ENCODE peak calls at places on chromosomes 13 and 19, in ten cellular contexts. One of them, this sample, is unnamed.

GRCh38 chr19:15584541-15585115 is 30.4 kb upstream of the CYP4F8 start:
- DNase-seq in adrenal gland: peak
- DNase-seq in AG04450: peak
- DNase-seq in heart left ventricle: peak
- DNase-seq in IMR-90: peak
- DNase-seq in effector memory CD4-positive, alpha-beta T cell: peak
- DNase-seq in choroid plexus epithelial cell: peak
- DNase-seq in AG10803: peak
- DNase-seq in kidney epithelial cell: no peak
- DNase-seq in neural progenitor cell: peak
- DNase-seq in this sample: peak

GRCh38 chr13:36533806-36534205 is 101.5 kb downstream of the CCNA1 start:
- DNase-seq in adrenal gland: no peak
- DNase-seq in AG04450: no peak
- DNase-seq in heart left ventricle: no peak
- DNase-seq in IMR-90: no peak
- DNase-seq in effector memory CD4-positive, alpha-beta T cell: no peak
- DNase-seq in choroid plexus epithelial cell: no peak
- DNase-seq in AG10803: no peak
- DNase-seq in kidney epithelial cell: no peak
- DNase-seq in neural progenitor cell: no peak
- DNase-seq in this sample: peak

GRCh38 chr13:50543767-50544166 is 299.7 kb downstream of the DLEU7 start:
- DNase-seq in adrenal gland: no peak
- DNase-seq in AG04450: peak
- DNase-seq in heart left ventricle: no peak
- DNase-seq in IMR-90: peak
- DNase-seq in effector memory CD4-positive, alpha-beta T cell: no peak
- DNase-seq in choroid plexus epithelial cell: peak
- DNase-seq in AG10803: peak
- DNase-seq in kidney epithelial cell: peak
- DNase-seq in neural progenitor cell: peak
- DNase-seq in this sample: peak

GRCh38 chr13:48094404-48094780 is 512 bp downstream of the MED4 start:
- DNase-seq in adrenal gland: no peak
- DNase-seq in AG04450: no peak
- DNase-seq in heart left ventricle: no peak
- DNase-seq in IMR-90: no peak
- DNase-seq in effector memory CD4-positive, alpha-beta T cell: no peak
- DNase-seq in choroid plexus epithelial cell: peak
- DNase-seq in AG10803: peak
- DNase-seq in kidney epithelial cell: no peak
- DNase-seq in neural progenitor cell: peak
- DNase-seq in this sample: peak

GRCh38 chr19:48554385-48555091 is 2.6 kb downstream of the SULT2B1 start:
- DNase-seq in adrenal gland: no peak
- DNase-seq in AG04450: no peak
- DNase-seq in heart left ventricle: no peak
- DNase-seq in IMR-90: no peak
- DNase-seq in effector memory CD4-positive, alpha-beta T cell: no peak
- DNase-seq in choroid plexus epithelial cell: no peak
- DNase-seq in AG10803: no peak
- DNase-seq in kidney epithelial cell: no peak
- DNase-seq in neural progenitor cell: peak
- DNase-seq in this sample: no peak

GRCh38 chr19:32196690-32197420 is 148.6 kb upstream of the ZNF507 start:
- DNase-seq in adrenal gland: no peak
- DNase-seq in AG04450: no peak
- DNase-seq in heart left ventricle: no peak
- DNase-seq in IMR-90: no peak
- DNase-seq in effector memory CD4-positive, alpha-beta T cell: no peak
- DNase-seq in choroid plexus epithelial cell: no peak
- DNase-seq in AG10803: no peak
- DNase-seq in kidney epithelial cell: no peak
- DNase-seq in neural progenitor cell: no peak
- DNase-seq in this sample: no peak

GRCh38 chr13:90710355-90710754 is 637.1 kb upstream of the MIR17HG start:
- DNase-seq in adrenal gland: no peak
- DNase-seq in AG04450: no peak
- DNase-seq in heart left ventricle: no peak
- DNase-seq in IMR-90: no peak
- DNase-seq in effector memory CD4-positive, alpha-beta T cell: no peak
- DNase-seq in choroid plexus epithelial cell: no peak
- DNase-seq in AG10803: no peak
- DNase-seq in kidney epithelial cell: no peak
- DNase-seq in neural progenitor cell: no peak
- DNase-seq in this sample: no peak

GRCh38 chr13:94346261-94347019 is 133.0 kb downstream of the DCT start:
- DNase-seq in adrenal gland: no peak
- DNase-seq in AG04450: no peak
- DNase-seq in heart left ventricle: no peak
- DNase-seq in IMR-90: no peak
- DNase-seq in effector memory CD4-positive, alpha-beta T cell: no peak
- DNase-seq in choroid plexus epithelial cell: no peak
- DNase-seq in AG10803: no peak
- DNase-seq in kidney epithelial cell: no peak
- DNase-seq in neural progenitor cell: no peak
- DNase-seq in this sample: no peak

GRCh38 chr13:46685006-46685730 is 111.8 kb downstream of the ESD start:
- DNase-seq in adrenal gland: no peak
- DNase-seq in AG04450: no peak
- DNase-seq in heart left ventricle: no peak
- DNase-seq in IMR-90: no peak
- DNase-seq in effector memory CD4-positive, alpha-beta T cell: no peak
- DNase-seq in choroid plexus epithelial cell: no peak
- DNase-seq in AG10803: no peak
- DNase-seq in kidney epithelial cell: no peak
- DNase-seq in neural progenitor cell: no peak
- DNase-seq in this sample: no peak

GRCh38 chr13:52852444-52852843 is 4.0 kb upstream of the PCDH8 start:
- DNase-seq in adrenal gland: no peak
- DNase-seq in AG04450: no peak
- DNase-seq in heart left ventricle: no peak
- DNase-seq in IMR-90: no peak
- DNase-seq in effector memory CD4-positive, alpha-beta T cell: no peak
- DNase-seq in choroid plexus epithelial cell: no peak
- DNase-seq in AG10803: no peak
- DNase-seq in kidney epithelial cell: no peak
- DNase-seq in neural progenitor cell: no peak
- DNase-seq in this sample: no peak

GRCh38 chr19:21483589-21484170 is 21.7 kb upstream of the ZNF429 start:
- DNase-seq in adrenal gland: peak
- DNase-seq in AG04450: no peak
- DNase-seq in heart left ventricle: peak
- DNase-seq in IMR-90: no peak
- DNase-seq in effector memory CD4-positive, alpha-beta T cell: peak
- DNase-seq in choroid plexus epithelial cell: peak
- DNase-seq in AG10803: peak
- DNase-seq in kidney epithelial cell: no peak
- DNase-seq in neural progenitor cell: peak
- DNase-seq in this sample: peak

GRCh38 chr19:40607311-40607871 is 6.2 kb downstream of the LTBP4 start:
- DNase-seq in adrenal gland: peak
- DNase-seq in AG04450: no peak
- DNase-seq in heart left ventricle: no peak
- DNase-seq in IMR-90: no peak
- DNase-seq in effector memory CD4-positive, alpha-beta T cell: no peak
- DNase-seq in choroid plexus epithelial cell: no peak
- DNase-seq in AG10803: no peak
- DNase-seq in kidney epithelial cell: no peak
- DNase-seq in neural progenitor cell: peak
- DNase-seq in this sample: no peak
- H3K4me3 ChIP-seq in adrenal gland: no peak
- H3K4me3 ChIP-seq in AG04450: no peak
- H3K4me3 ChIP-seq in heart left ventricle: no peak
- H3K4me3 ChIP-seq in IMR-90: no peak
- H3K4me3 ChIP-seq in effector memory CD4-positive, alpha-beta T cell: no peak
- H3K4me3 ChIP-seq in choroid plexus epithelial cell: no peak
- H3K4me3 ChIP-seq in AG10803: no peak
- H3K4me3 ChIP-seq in kidney epithelial cell: no peak
- H3K4me3 ChIP-seq in neural progenitor cell: no peak
- H3K4me3 ChIP-seq in this sample: no peak

GRCh38 chr19:35079826-35080225 is 35.8 kb upstream of the FXYD3 start:
- DNase-seq in adrenal gland: no peak
- DNase-seq in AG04450: no peak
- DNase-seq in heart left ventricle: no peak
- DNase-seq in IMR-90: no peak
- DNase-seq in effector memory CD4-positive, alpha-beta T cell: no peak
- DNase-seq in choroid plexus epithelial cell: no peak
- DNase-seq in AG10803: no peak
- DNase-seq in kidney epithelial cell: no peak
- DNase-seq in neural progenitor cell: no peak
- DNase-seq in this sample: no peak

GRCh38 chr19:35080613-35081170 is 34.9 kb upstream of the FXYD3 start:
- DNase-seq in adrenal gland: no peak
- DNase-seq in AG04450: no peak
- DNase-seq in heart left ventricle: no peak
- DNase-seq in IMR-90: no peak
- DNase-seq in effector memory CD4-positive, alpha-beta T cell: no peak
- DNase-seq in choroid plexus epithelial cell: no peak
- DNase-seq in AG10803: no peak
- DNase-seq in kidney epithelial cell: no peak
- DNase-seq in neural progenitor cell: no peak
- DNase-seq in this sample: no peak

GRCh38 chr19:35077411-35078223 is 36.1 kb downstream of the HPN start:
- DNase-seq in adrenal gland: no peak
- DNase-seq in AG04450: no peak
- DNase-seq in heart left ventricle: peak
- DNase-seq in IMR-90: no peak
- DNase-seq in effector memory CD4-positive, alpha-beta T cell: no peak
- DNase-seq in choroid plexus epithelial cell: no peak
- DNase-seq in AG10803: no peak
- DNase-seq in kidney epithelial cell: no peak
- DNase-seq in neural progenitor cell: no peak
- DNase-seq in this sample: no peak

GRCh38 chr19:35076657-35077056 is 35.1 kb downstream of the HPN start:
- DNase-seq in adrenal gland: no peak
- DNase-seq in AG04450: no peak
- DNase-seq in heart left ventricle: no peak
- DNase-seq in IMR-90: no peak
- DNase-seq in effector memory CD4-positive, alpha-beta T cell: no peak
- DNase-seq in choroid plexus epithelial cell: no peak
- DNase-seq in AG10803: no peak
- DNase-seq in kidney epithelial cell: no peak
- DNase-seq in neural progenitor cell: no peak
- DNase-seq in this sample: no peak

DNA sequence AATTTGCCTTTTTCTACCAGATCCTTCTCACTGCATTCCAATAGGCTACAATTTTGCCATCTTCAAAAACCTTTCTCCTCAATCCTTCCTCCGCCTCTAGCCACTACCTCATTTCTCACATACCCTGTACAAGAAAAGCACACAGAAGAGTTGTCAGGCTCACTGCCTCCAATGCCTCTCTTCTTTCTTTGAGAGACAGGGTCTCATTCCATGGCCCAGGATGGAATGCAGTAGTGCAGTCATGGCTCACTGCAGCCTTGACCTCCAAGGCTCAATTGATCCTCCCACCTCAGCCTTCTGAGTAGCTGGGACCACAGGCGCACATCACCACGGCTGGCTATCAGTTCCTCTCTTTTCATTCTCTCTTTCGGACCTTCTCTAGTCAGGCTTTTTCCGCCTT is 36.8 kb upstream of the FXYD3 start:
- DNase-seq in adrenal gland: no peak
- DNase-seq in AG04450: no peak
- DNase-seq in heart left ventricle: no peak
- DNase-seq in IMR-90: no peak
- DNase-seq in effector memory CD4-positive, alpha-beta T cell: no peak
- DNase-seq in choroid plexus epithelial cell: no peak
- DNase-seq in AG10803: no peak
- DNase-seq in kidney epithelial cell: no peak
- DNase-seq in neural progenitor cell: no peak
- DNase-seq in this sample: no peak
- H3K4me3 ChIP-seq in adrenal gland: no peak
- H3K4me3 ChIP-seq in AG04450: no peak
- H3K4me3 ChIP-seq in heart left ventricle: no peak
- H3K4me3 ChIP-seq in IMR-90: no peak
- H3K4me3 ChIP-seq in effector memory CD4-positive, alpha-beta T cell: no peak
- H3K4me3 ChIP-seq in choroid plexus epithelial cell: no peak
- H3K4me3 ChIP-seq in AG10803: no peak
- H3K4me3 ChIP-seq in kidney epithelial cell: no peak
- H3K4me3 ChIP-seq in neural progenitor cell: no peak
- H3K4me3 ChIP-seq in this sample: no peak

DNA sequence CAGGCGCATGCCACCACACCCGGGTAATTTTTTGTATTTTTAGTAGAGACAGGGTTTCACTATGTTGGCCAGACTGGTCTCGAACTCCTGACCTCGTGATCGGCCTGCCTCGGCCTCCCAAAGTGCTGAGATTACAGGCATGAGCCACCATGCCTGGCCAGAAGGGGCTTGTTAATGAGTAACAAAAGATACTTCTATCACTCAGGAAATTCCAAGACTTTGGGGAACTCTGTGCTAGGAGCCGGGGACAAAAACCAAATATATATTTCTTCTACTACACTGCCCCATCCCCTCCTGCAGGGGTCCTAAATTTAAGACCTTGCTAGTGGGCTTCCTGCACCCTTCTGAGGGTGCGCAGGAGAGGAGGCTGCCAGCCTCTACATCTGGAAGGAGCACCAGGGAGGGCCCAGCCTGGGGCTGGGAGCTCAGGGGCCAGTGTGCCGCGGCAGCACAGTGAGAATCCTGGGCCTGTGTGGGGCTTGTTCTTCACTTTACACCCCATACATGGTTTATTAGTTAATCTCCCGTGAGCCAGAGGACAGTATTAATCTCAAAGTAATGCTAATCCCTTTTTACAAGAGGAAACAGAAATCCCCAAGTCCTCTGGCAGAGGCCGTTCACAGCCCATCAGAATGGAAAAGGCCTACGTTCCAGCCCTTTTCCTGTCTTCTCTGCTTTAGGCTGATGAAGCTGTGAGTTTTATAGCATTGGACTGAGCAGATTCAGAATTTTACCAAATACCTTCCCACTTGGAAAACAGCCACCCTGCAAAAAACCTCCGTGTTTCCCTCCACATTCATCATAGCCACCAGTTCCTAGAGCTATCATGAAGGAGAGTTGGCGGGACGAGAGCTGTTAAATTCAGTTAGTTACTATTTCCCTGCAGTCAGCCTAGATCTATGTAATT is 44.4 kb upstream of the NPAS1 start:
- DNase-seq in adrenal gland: no peak
- DNase-seq in AG04450: no peak
- DNase-seq in heart left ventricle: no peak
- DNase-seq in IMR-90: no peak
- DNase-seq in effector memory CD4-positive, alpha-beta T cell: no peak
- DNase-seq in choroid plexus epithelial cell: no peak
- DNase-seq in AG10803: peak
- DNase-seq in kidney epithelial cell: no peak
- DNase-seq in neural progenitor cell: peak
- DNase-seq in this sample: peak
- H3K4me3 ChIP-seq in adrenal gland: no peak
- H3K4me3 ChIP-seq in AG04450: no peak
- H3K4me3 ChIP-seq in heart left ventricle: no peak
- H3K4me3 ChIP-seq in IMR-90: no peak
- H3K4me3 ChIP-seq in effector memory CD4-positive, alpha-beta T cell: no peak
- H3K4me3 ChIP-seq in choroid plexus epithelial cell: no peak
- H3K4me3 ChIP-seq in AG10803: no peak
- H3K4me3 ChIP-seq in kidney epithelial cell: no peak
- H3K4me3 ChIP-seq in neural progenitor cell: no peak
- H3K4me3 ChIP-seq in this sample: no peak

GRCh38 chr19:10112037-10112751 is 701 bp downstream of the P2RY11 start:
- DNase-seq in adrenal gland: no peak
- DNase-seq in AG04450: no peak
- DNase-seq in heart left ventricle: no peak
- DNase-seq in IMR-90: no peak
- DNase-seq in effector memory CD4-positive, alpha-beta T cell: peak
- DNase-seq in choroid plexus epithelial cell: peak
- DNase-seq in AG10803: peak
- DNase-seq in kidney epithelial cell: no peak
- DNase-seq in neural progenitor cell: no peak
- DNase-seq in this sample: no peak
- H3K4me3 ChIP-seq in adrenal gland: no peak
- H3K4me3 ChIP-seq in AG04450: no peak
- H3K4me3 ChIP-seq in heart left ventricle: no peak
- H3K4me3 ChIP-seq in IMR-90: no peak
- H3K4me3 ChIP-seq in effector memory CD4-positive, alpha-beta T cell: no peak
- H3K4me3 ChIP-seq in choroid plexus epithelial cell: no peak
- H3K4me3 ChIP-seq in AG10803: no peak
- H3K4me3 ChIP-seq in kidney epithelial cell: no peak
- H3K4me3 ChIP-seq in neural progenitor cell: no peak
- H3K4me3 ChIP-seq in this sample: no peak